ENCODE peak calls at places on chromosomes 13 and 19, in ten cellular contexts. Y is cardiac muscle cell; C is fibroblast of mammary gland; O is NCI-H1694; G is left lung; D is mucosa of descending colon; Z is CD8-positive, alpha-beta memory T cell; L is T-cell; V is tibial artery; P is ascending aorta. N is an unnamed sample.

GRCh38 chr13:39417131-39417530 is 185.9 kb downstream of the LHFPL6 start:
- DNase-seq in Y (peak), C (no peak), O (no peak), G (no peak), D (no peak), Z (no peak), L (no peak), V (no peak), P (no peak), N (no peak)

GRCh38 chr13:26977541-26977940 is 194.1 kb downstream of the USP12 start:
- DNase-seq in Y (peak), C (no peak), O (no peak), G (no peak), D (peak), Z (no peak), L (no peak), V (no peak), P (no peak), N (no peak)

GRCh38 chr19:43562698-43563241 is 12.6 kb downstream of the XRCC1 start:
- DNase-seq in Y (peak), C (peak), O (peak), G (peak), D (peak), Z (peak), L (peak), V (peak), P (peak), N (no peak)

GRCh38 chr19:34837262-34837661 is 64.2 kb upstream of the ZNF599 start:
- DNase-seq in Y (peak), C (no peak), O (no peak), G (no peak), D (peak), Z (no peak), L (no peak), V (no peak), P (no peak), N (no peak)

GRCh38 chr19:30365121-30365800 is 6.9 kb upstream of the ZNF536 start:
- DNase-seq in Y (no peak), C (no peak), O (no peak), G (no peak), D (no peak), Z (no peak), L (no peak), V (peak), P (no peak), N (no peak)

GRCh38 chr19:17077447-17078028 is 2.0 kb downstream of the MYO9B start:
- DNase-seq in Y (no peak), C (no peak), O (no peak), G (no peak), D (no peak), Z (no peak), L (no peak), V (no peak), P (no peak), N (no peak)

GRCh38 chr13:57634829-57635165 is 3.3 kb downstream of the PCDH17 start:
- DNase-seq in Y (no peak), C (no peak), O (no peak), G (no peak), D (no peak), Z (no peak), L (no peak), V (peak), P (no peak), N (no peak)

GRCh38 chr13:21583496-21583895 is 20.5 kb downstream of the MICU2 start:
- DNase-seq in Y (peak), C (no peak), O (no peak), G (no peak), D (no peak), Z (no peak), L (no peak), V (no peak), P (no peak), N (no peak)

GRCh38 chr13:56924401-56924800 is 216.3 kb upstream of the PRR20A start:
- DNase-seq in Y (no peak), C (no peak), O (no peak), G (no peak), D (no peak), Z (no peak), L (no peak), V (no peak), P (no peak), N (no peak)

GRCh38 chr19:45638930-45639729 is at the start of gene EML2:
- DNase-seq in Y (peak), C (no peak), O (peak), G (peak), D (peak), Z (peak), L (peak), V (peak), P (no peak), N (no peak)

GRCh38 chr13:105334211-105334610 is 1201.3 kb downstream of the EFNB2 start:
- DNase-seq in Y (peak), C (no peak), O (no peak), G (no peak), D (no peak), Z (no peak), L (no peak), V (no peak), P (no peak), N (no peak)

GRCh38 chr13:89458456-89458855 is 1787.3 kb downstream of the SLITRK5 start:
- DNase-seq in Y (no peak), C (no peak), O (no peak), G (no peak), D (no peak), Z (no peak), L (no peak), V (no peak), P (no peak), N (no peak)